ENCODE peak calls at places on chromosome 16, in nine cellular contexts. G is upper lobe of right lung; Z is NCI-H460; N is AG09319; B is ovary; V is hepatic stellate cell; L is OCI-M1; C is stimulated activated naive B cell treated with anti-CD40 and anti-IgM and Interleukin-4, amounts not matched to agents 10 μg/mL and 1 μg/mL and 100 μg/mL, for 72 hours; I is mucosa of descending colon. F is an unnamed sample.

GRCh38 chr16:2428051-2428786 is 1.0 kb upstream of the CCNF start:
- DNase-seq in G (peak), Z (no peak), N (no peak), B (peak), V (no peak), L (peak), C (no peak), I (peak), F (no peak)

GRCh38 chr16:3542601-3543373 is 34.4 kb downstream of the NLRC3 start:
- DNase-seq in G (peak), Z (no peak), N (no peak), B (no peak), V (no peak), L (no peak), C (no peak), I (no peak), F (no peak)

GRCh38 chr16:85639529-85640253 is 26.6 kb downstream of the GSE1 start:
- DNase-seq in G (no peak), Z (no peak), N (no peak), B (no peak), V (no peak), L (no peak), C (no peak), I (no peak), F (no peak)

GRCh38 chr16:3013491-3013951 is 798 bp downstream of the CLDN9 start:
- DNase-seq in G (no peak), Z (no peak), N (no peak), B (no peak), V (no peak), L (no peak), C (no peak), I (no peak), F (no peak)

GRCh38 chr16:72083778-72084404 is 9.5 kb downstream of the TXNL4B start:
- DNase-seq in G (no peak), Z (no peak), N (no peak), B (no peak), V (no peak), L (no peak), C (no peak), I (no peak), F (no peak)

GRCh38 chr16:69595127-69596036 is 29.6 kb downstream of the NFAT5 start:
- DNase-seq in G (no peak), Z (peak), N (no peak), B (no peak), V (peak), L (peak), C (no peak), I (no peak), F (no peak)

GRCh38 chr16:66511615-66512500 is 38.1 kb downstream of the TK2 start:
- DNase-seq in G (no peak), Z (peak), N (no peak), B (no peak), V (peak), L (peak), C (no peak), I (no peak), F (no peak)

GRCh38 chr16:62256406-62256805 is 220.2 kb upstream of the CDH8 start:
- DNase-seq in G (no peak), Z (peak), N (no peak), B (no peak), V (no peak), L (peak), C (no peak), I (no peak), F (no peak)

GRCh38 chr16:28136751-28137434 is 73.4 kb upstream of the GSG1L start:
- DNase-seq in G (no peak), Z (no peak), N (no peak), B (no peak), V (no peak), L (no peak), C (no peak), I (no peak), F (no peak)

GRCh38 chr16:16788004-16788403 is 409.1 kb downstream of the NPIPA7 start:
- DNase-seq in G (no peak), Z (no peak), N (no peak), B (no peak), V (no peak), L (no peak), C (no peak), I (no peak), F (no peak)

GRCh38 chr16:88503771-88504488 is 50.9 kb downstream of the ZFPM1 start:
- DNase-seq in G (no peak), Z (no peak), N (no peak), B (no peak), V (no peak), L (no peak), C (no peak), I (no peak), F (no peak)

GRCh38 chr16:49959552-49960277 is 65.3 kb upstream of the CNEP1R1 start:
- DNase-seq in G (no peak), Z (no peak), N (no peak), B (no peak), V (no peak), L (no peak), C (no peak), I (no peak), F (no peak)

GRCh38 chr16:56617212-56618085 is 8.1 kb upstream of the MT1E start:
- DNase-seq in G (peak), Z (no peak), N (no peak), B (peak), V (peak), L (no peak), C (no peak), I (peak), F (no peak)

GRCh38 chr16:10153993-10154788 is 28.0 kb downstream of the GRIN2A start:
- DNase-seq in G (no peak), Z (no peak), N (no peak), B (no peak), V (no peak), L (no peak), C (no peak), I (no peak), F (no peak)

GRCh38 chr16:86424968-86425367 is 85.4 kb upstream of the FOXF1 start:
- DNase-seq in G (no peak), Z (no peak), N (no peak), B (no peak), V (no peak), L (no peak), C (no peak), I (no peak), F (no peak)

GRCh38 chr16:89908236-89908635 is 10.4 kb upstream of the MC1R start:
- DNase-seq in G (no peak), Z (no peak), N (no peak), B (no peak), V (no peak), L (no peak), C (no peak), I (no peak), F (no peak)

GRCh38 chr16:31118223-31119155 is 1.0 kb downstream of the KAT8 start:
- DNase-seq in G (no peak), Z (no peak), N (no peak), B (peak), V (peak), L (no peak), C (no peak), I (no peak), F (no peak)

GRCh38 chr16:19291459-19291858 is 5.9 kb downstream of the CLEC19A start:
- DNase-seq in G (no peak), Z (no peak), N (no peak), B (no peak), V (no peak), L (peak), C (peak), I (peak), F (no peak)